ENCODE peak calls at places on chromosome 2, in eight cellular contexts. L, X, P, Q, S, C, D and G are unnamed samples.

GRCh38 chr2:53911434-53912189 is 51.8 kb upstream of the GPR75 start:
- DNase-seq in L (no peak), C (peak), D (no peak), X (no peak), Q (no peak), S (no peak), P (peak), G (no peak)

GRCh38 chr2:221133941-221134340 is 438.2 kb downstream of the EPHA4 start:
- DNase-seq in L (no peak), P (no peak), D (no peak), Q (no peak), S (no peak), X (no peak), C (peak), G (peak)

GRCh38 chr2:73292316-73292905 is 937 bp downstream of the EGR4 start:
- DNase-seq in L (no peak), C (no peak), P (no peak), X (no peak), D (no peak), Q (no peak), S (no peak), G (no peak)

GRCh38 chr2:122681626-122682025 is 926.2 kb downstream of the TSN start:
- DNase-seq in X (no peak), Q (no peak), S (no peak), D (no peak), L (no peak), P (no peak), C (no peak), G (no peak)

GRCh38 chr2:146523218-146523617 is 1321.6 kb upstream of the ACVR2A start:
- DNase-seq in X (no peak), Q (no peak), P (peak), S (no peak), D (no peak), L (no peak), C (no peak), G (peak)

GRCh38 chr2:64888591-64889309 is 100.4 kb upstream of the SLC1A4 start:
- DNase-seq in P (peak), Q (peak), L (peak), C (peak), X (no peak), D (no peak), S (no peak), G (peak)

GRCh38 chr2:24643051-24643450 is 150.1 kb downstream of the PTRHD1 start:
- DNase-seq in D (no peak), L (no peak), X (no peak), Q (no peak), P (no peak), S (no peak), C (no peak), G (no peak)

GRCh38 chr2:208025814-208026184 is 472 bp upstream of the PLEKHM3 start:
- DNase-seq in D (no peak), C (no peak), P (no peak), X (peak), Q (no peak), S (no peak), L (no peak), G (peak)